ENCODE peak calls at places on chromosomes 5 and 9, in nine cellular contexts. S, Y, Z, V, H, M, X, Q and A are unnamed samples.

GRCh38 chr5:109567374-109568044 is 122.2 kb upstream of the MAN2A1 start:
- DNase-seq in X (peak), V (no peak), Y (no peak), S (no peak), Z (no peak), M (no peak), H (no peak), Q (no peak), A (no peak)

GRCh38 chr9:96668868-96669534 is 13.9 kb upstream of the PRXL2C start:
- DNase-seq in H (no peak), V (no peak), Z (no peak), Q (no peak), Y (no peak), S (no peak), M (no peak), X (no peak), A (no peak)

GRCh38 chr5:8828596-8829321 is 717.1 kb downstream of the SEMA5A start:
- DNase-seq in X (no peak), M (no peak), H (no peak), Z (no peak), S (no peak), Y (no peak), Q (no peak), V (no peak), A (no peak)

GRCh38 chr9:132006657-132007370 is 72.9 kb downstream of the MED27 start:
- DNase-seq in S (no peak), M (no peak), H (no peak), Z (no peak), Y (no peak), V (no peak), Q (peak), X (no peak), A (no peak)

GRCh38 chr9:101601904-101602765 is 7.4 kb upstream of the PPP3R2 start:
- DNase-seq in Q (peak), M (no peak), Z (peak), X (peak), Y (no peak), S (peak), V (peak), H (no peak), A (no peak)

GRCh38 chr5:19886123-19886921 is 101.7 kb downstream of the CDH18 start:
- DNase-seq in M (no peak), Z (no peak), X (no peak), Y (no peak), Q (no peak), H (no peak), S (no peak), V (no peak), A (no peak)

GRCh38 chr9:6703898-6704639 is 53.7 kb upstream of the KDM4C start:
- DNase-seq in Q (peak), V (peak), Z (no peak), X (no peak), Y (peak), M (peak), S (peak), H (peak), A (peak)

GRCh38 chr9:15927131-15927530 is 374.3 kb downstream of the CCDC171 start:
- DNase-seq in S (no peak), X (no peak), Y (no peak), Z (no peak), M (no peak), V (no peak), H (no peak), Q (no peak), A (no peak)

GRCh38 chr5:109907189-109907588 is 217.5 kb downstream of the MAN2A1 start:
- DNase-seq in H (no peak), Q (no peak), V (no peak), Z (no peak), X (no peak), Y (no peak), S (no peak), M (no peak), A (no peak)

GRCh38 chr9:127897194-127897692 is 2.2 kb downstream of the ST6GALNAC6 start:
- DNase-seq in Y (no peak), Q (no peak), X (peak), M (peak), Z (no peak), V (peak), H (peak), S (peak), A (peak)

GRCh38 chr9:38622961-38623360 is 2.6 kb upstream of the ANKRD18A start:
- DNase-seq in X (no peak), Q (no peak), H (no peak), S (no peak), Y (no peak), V (no peak), Z (no peak), M (no peak), A (no peak)

GRCh38 chr9:135091545-135091944 is 4.1 kb downstream of the OLFM1 start:
- DNase-seq in Z (no peak), M (no peak), X (no peak), V (no peak), S (no peak), H (no peak), Y (no peak), Q (no peak), A (no peak)

GRCh38 chr5:66684663-66685062 is 88.5 kb downstream of the MAST4 start:
- DNase-seq in V (no peak), Y (no peak), S (no peak), Z (no peak), X (no peak), H (no peak), Q (no peak), M (no peak), A (no peak)

GRCh38 chr5:130836729-130837660 is 328.1 kb downstream of the HINT1 start:
- DNase-seq in X (peak), V (no peak), Y (no peak), H (no peak), S (no peak), M (no peak), Z (no peak), Q (no peak), A (no peak)

GRCh38 chr5:93660677-93661076 is 77.7 kb downstream of the NR2F1 start:
- DNase-seq in Y (no peak), V (no peak), M (no peak), Q (no peak), H (no peak), X (no peak), Z (no peak), S (no peak), A (no peak)

GRCh38 chr9:109088221-109088620 is 31.5 kb downstream of the TMEM245 start:
- DNase-seq in V (no peak), S (no peak), Z (no peak), H (no peak), M (no peak), Y (no peak), Q (no peak), X (no peak), A (no peak)

GRCh38 chr9:96256800-96257199 is 45.2 kb downstream of the HSD17B3 start:
- DNase-seq in Z (peak), Q (no peak), Y (no peak), X (peak), S (no peak), H (no peak), V (no peak), M (no peak), A (no peak)

GRCh38 chr5:127849891-127850290 is 146.7 kb downstream of the CCDC192 start:
- DNase-seq in S (no peak), V (no peak), Q (no peak), M (no peak), X (no peak), H (no peak), Y (no peak), Z (no peak), A (no peak)

GRCh38 chr5:79771387-79771786 is 81.8 kb downstream of the CMYA5 start:
- DNase-seq in S (no peak), Q (no peak), M (no peak), X (no peak), H (no peak), Z (no peak), V (no peak), Y (no peak), A (no peak)

GRCh38 chr9:79053613-79054012 is 518.2 kb upstream of the TLE4 start:
- DNase-seq in X (no peak), S (no peak), Y (no peak), Z (no peak), M (no peak), V (no peak), Q (no peak), H (no peak), A (no peak)

GRCh38 chr5:75992677-75993582 is 90.3 kb upstream of the SV2C start:
- DNase-seq in X (no peak), V (no peak), H (no peak), Z (no peak), Q (no peak), S (no peak), M (no peak), Y (no peak), A (no peak)

GRCh38 chr5:88664630-88665029 is 218.4 kb downstream of the MEF2C start:
- DNase-seq in X (no peak), V (no peak), Q (no peak), S (no peak), Y (no peak), Z (no peak), H (no peak), M (no peak), A (no peak)

GRCh38 chr5:138230261-138230660 is 17.1 kb upstream of the CDC23 start:
- DNase-seq in V (no peak), Y (no peak), H (no peak), S (no peak), Z (no peak), Q (no peak), M (no peak), X (peak), A (no peak)

GRCh38 chr5:82833277-82833676 is 243.9 kb downstream of the TMEM167A start:
- DNase-seq in Z (no peak), M (no peak), S (no peak), V (no peak), Y (no peak), X (no peak), H (no peak), Q (no peak), A (no peak)

GRCh38 chr9:21919377-21920362 is 74.5 kb downstream of the CDKN2A start:
- DNase-seq in Z (peak), V (peak), H (no peak), Q (no peak), Y (no peak), S (no peak), X (no peak), M (no peak), A (no peak)

GRCh38 chr9:36929350-36929675 is 104.8 kb downstream of the PAX5 start:
- DNase-seq in M (no peak), Z (no peak), X (no peak), Y (no peak), Q (no peak), V (no peak), S (no peak), H (no peak), A (no peak)

GRCh38 chr5:173486355-173486754 is 130.1 kb downstream of the BOD1 start:
- DNase-seq in M (no peak), Q (peak), V (no peak), Z (no peak), X (no peak), Y (no peak), S (no peak), H (no peak), A (peak)

GRCh38 chr9:119412399-119412798 is 43.2 kb upstream of the BRINP1 start:
- DNase-seq in Y (no peak), H (no peak), V (no peak), S (no peak), M (no peak), Z (no peak), Q (no peak), X (no peak), A (no peak)

GRCh38 chr5:856531-857425 is 6.0 kb upstream of the ZDHHC11 start:
- DNase-seq in Z (no peak), Y (no peak), S (no peak), X (no peak), H (peak), M (peak), V (no peak), Q (no peak), A (no peak)

GRCh38 chr5:62473209-62473608 is 60.6 kb downstream of the IPO11 start:
- DNase-seq in H (no peak), Y (no peak), Q (no peak), V (no peak), Z (no peak), S (no peak), X (no peak), M (no peak), A (no peak)

GRCh38 chr5:75723378-75723777 is 6.1 kb upstream of the POC5 start:
- DNase-seq in Z (no peak), X (no peak), Y (no peak), S (no peak), M (no peak), V (no peak), H (no peak), Q (no peak), A (no peak)

GRCh38 chr9:109476781-109477268 is 21.3 kb downstream of the PTPN3 start:
- DNase-seq in Y (no peak), M (no peak), Q (no peak), S (no peak), X (no peak), Z (no peak), V (no peak), H (no peak), A (no peak)

GRCh38 chr5:122076023-122076422 is 2.0 kb downstream of the LOX start:
- DNase-seq in M (no peak), Q (no peak), S (no peak), Y (no peak), X (no peak), H (no peak), V (no peak), Z (no peak), A (no peak)

GRCh38 chr9:38768351-38768761 is 48.4 kb upstream of the FAM240B start:
- DNase-seq in V (no peak), X (no peak), H (no peak), S (no peak), Q (no peak), Y (no peak), M (no peak), Z (no peak), A (no peak)

GRCh38 chr5:107337281-107337680 is 333.5 kb downstream of the EFNA5 start:
- DNase-seq in H (no peak), Z (peak), Q (no peak), M (no peak), X (no peak), V (no peak), S (no peak), Y (no peak), A (no peak)

GRCh38 chr5:150562832-150563231 is 54.9 kb downstream of the NDST1 start:
- DNase-seq in X (peak), Q (no peak), S (peak), M (no peak), V (peak), Z (peak), Y (no peak), H (no peak), A (no peak)

GRCh38 chr9:128372784-128373183 is 1.6 kb downstream of the URM1 start:
- DNase-seq in M (no peak), V (no peak), S (no peak), Q (no peak), H (no peak), Y (no peak), Z (no peak), X (no peak), A (no peak)

GRCh38 chr9:111037744-111038335 is 430 bp downstream of the LPAR1 start:
- DNase-seq in Z (peak), S (no peak), M (peak), Y (no peak), V (no peak), X (no peak), Q (peak), H (peak), A (no peak)
- H3K4me3 ChIP-seq in Z (peak), S (peak), M (peak), Y (no peak), V (no peak), X (no peak), Q (peak), H (peak), A (peak)

GRCh38 chr5:146732966-146733365 is 145.6 kb downstream of the PPP2R2B start:
- DNase-seq in S (no peak), V (no peak), H (no peak), Y (no peak), X (no peak), Q (no peak), Z (no peak), M (no peak), A (no peak)
- H3K27ac ChIP-seq in S (peak), V (no peak), H (no peak), Y (no peak), X (no peak), Q (no peak), Z (peak), M (no peak), A (no peak)

GRCh38 chr5:143016777-143017374 is 246.7 kb downstream of the ARHGAP26 start:
- DNase-seq in X (peak), Y (no peak), H (no peak), Z (no peak), V (peak), Q (peak), M (no peak), S (no peak), A (no peak)

GRCh38 chr5:143011621-143012020 is 241.4 kb downstream of the ARHGAP26 start:
- DNase-seq in H (no peak), S (no peak), Z (no peak), Y (no peak), Q (no peak), X (no peak), M (no peak), V (no peak), A (no peak)

GRCh38 chr5:143010335-143010734 is 240.2 kb downstream of the ARHGAP26 start:
- DNase-seq in X (no peak), H (no peak), Z (no peak), V (no peak), M (no peak), Q (no peak), Y (no peak), S (no peak), A (no peak)

GRCh38 chr5:143013176-143013575 is 243.0 kb downstream of the ARHGAP26 start:
- DNase-seq in M (no peak), Q (no peak), V (no peak), H (no peak), X (no peak), S (no peak), Z (no peak), Y (no peak), A (no peak)

DNA sequence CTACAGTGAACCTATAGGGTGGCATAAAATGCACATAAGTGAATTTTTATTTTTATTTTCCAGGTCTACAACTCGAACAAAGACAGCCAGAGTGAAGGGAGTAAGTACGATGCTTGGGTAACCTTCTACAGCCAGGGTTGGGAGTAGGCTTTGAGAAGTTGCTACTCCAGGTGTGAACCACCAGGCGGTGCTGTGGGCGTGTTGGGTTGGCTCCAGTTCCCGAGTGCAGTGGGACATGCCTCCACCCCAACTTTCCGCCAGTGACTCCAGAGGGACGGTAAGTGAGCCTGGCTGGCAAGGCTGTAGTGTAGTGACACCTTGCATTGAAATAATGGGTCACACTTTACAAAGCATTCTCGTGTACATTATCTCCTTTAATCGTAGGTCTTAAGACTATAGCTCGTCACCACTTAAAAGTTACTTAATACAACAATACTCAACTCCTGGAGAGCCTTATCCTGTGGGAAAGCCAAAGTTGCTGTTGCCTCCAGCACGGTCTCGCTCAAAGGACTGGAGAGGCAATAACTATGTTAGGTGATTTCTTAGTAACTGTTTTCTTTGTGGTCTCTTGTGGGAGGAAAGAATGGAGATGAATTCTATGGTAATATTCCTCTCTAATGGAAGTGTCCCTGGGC is 244.0 kb downstream of the ARHGAP26 start:
- DNase-seq in V (peak), H (peak), M (no peak), X (peak), S (no peak), Y (no peak), Z (no peak), Q (no peak), A (no peak)
- TF ChIP-seq CTCF in V (peak), H (peak), M (peak), X (peak), S (peak), Y (no peak), Z (peak), Q (no peak), A (no peak)

DNA sequence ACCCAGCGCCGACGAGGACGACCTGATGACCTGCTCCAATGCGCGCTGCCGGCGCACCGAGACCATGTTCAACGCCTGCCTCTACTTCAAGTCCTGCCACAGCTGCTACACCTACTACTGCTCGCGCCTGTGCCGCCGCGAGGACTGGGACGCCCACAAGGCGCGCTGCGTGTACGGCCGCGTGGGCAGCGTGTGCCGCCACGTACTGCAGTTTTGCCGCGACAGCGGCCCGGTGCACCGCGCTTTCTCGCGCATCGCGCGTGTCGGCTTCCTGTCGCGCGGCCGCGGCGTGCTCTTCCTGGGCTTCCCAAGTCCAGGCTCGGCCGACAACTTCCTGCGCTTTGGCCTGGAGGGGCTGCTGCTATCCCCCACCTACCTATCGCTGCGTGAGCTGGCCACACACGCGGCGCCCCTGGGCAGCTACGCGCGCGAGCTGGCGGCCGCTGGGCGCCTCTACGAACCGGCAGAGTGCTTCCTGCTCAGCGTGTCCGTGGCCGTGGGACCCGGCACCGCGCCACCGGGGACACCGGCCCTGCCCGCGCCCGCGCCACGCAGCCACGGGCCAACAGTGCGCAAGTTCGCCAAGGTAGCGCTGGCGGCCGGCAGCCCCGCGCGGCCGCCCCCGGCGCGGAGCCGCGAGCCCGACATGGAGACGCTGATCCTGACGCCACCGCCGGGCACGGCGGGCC is 2.7 kb upstream of the PHPT1 start:
- DNase-seq in S (no peak), V (no peak), X (no peak), Q (no peak), M (no peak), Z (no peak), H (no peak), Y (no peak), A (no peak)
- H3K4me3 ChIP-seq in S (no peak), V (no peak), X (no peak), Q (no peak), M (peak), Z (no peak), H (no peak), Y (no peak), A (peak)

GRCh38 chr5:154367101-154367500 is 78.7 kb upstream of the SAP30L start:
- DNase-seq in S (no peak), Y (no peak), H (no peak), Z (no peak), M (no peak), Q (no peak), X (no peak), V (no peak), A (no peak)

GRCh38 chr5:154368041-154368800 is 77.6 kb upstream of the SAP30L start:
- DNase-seq in V (no peak), H (no peak), Z (peak), X (no peak), S (peak), M (peak), Y (no peak), Q (peak), A (no peak)

GRCh38 chr5:154364845-154365244 is 81.0 kb upstream of the SAP30L start:
- DNase-seq in Z (no peak), H (no peak), S (no peak), V (no peak), Q (no peak), M (no peak), Y (no peak), X (no peak), A (no peak)

GRCh38 chr5:154366353-154366752 is 79.4 kb upstream of the SAP30L start:
- DNase-seq in H (no peak), Z (peak), S (no peak), Y (no peak), V (no peak), M (no peak), Q (no peak), X (no peak), A (no peak)

DNA sequence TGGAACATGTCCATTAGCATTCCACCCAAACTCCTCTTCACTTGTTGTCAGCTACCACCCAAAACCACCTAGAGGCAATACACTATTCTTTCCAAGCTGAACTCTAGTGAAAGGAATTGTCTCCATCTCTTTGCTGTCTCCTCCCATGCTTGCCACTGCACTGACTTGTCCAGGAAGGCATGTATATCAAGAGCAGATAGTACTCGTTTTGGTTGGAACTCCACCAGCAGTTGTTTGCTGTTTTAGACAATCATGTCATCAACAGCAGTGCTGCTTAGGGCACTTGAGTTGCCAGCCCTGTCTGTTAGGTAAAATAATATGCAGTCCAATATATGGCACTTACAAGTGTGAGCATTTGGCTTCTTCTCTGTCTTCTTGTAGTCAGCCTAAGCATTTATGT is 80.0 kb upstream of the SAP30L start:
- DNase-seq in S (no peak), Q (no peak), X (no peak), Y (no peak), Z (no peak), H (no peak), M (no peak), V (no peak), A (no peak)
- H3K27ac ChIP-seq in S (peak), Q (no peak), X (no peak), Y (no peak), Z (no peak), H (no peak), M (no peak), V (no peak), A (peak)